ENCODE peak calls at places on chromosomes 7 and 10, in ten cellular contexts. V is Karpas-422, Y is GM23338, O is astrocyte, S is K562, Q is HCT116, L is IMR-90, H is OCI-LY7, Z is DND-41, R is hepatocyte. A is an unnamed sample.
A peak's percentile ranks its signal among the peaks of the same experiment; 100 is the strongest.

GRCh38 chr10:42850931-42851330 is 68.3 kb downstream of the BMS1 start:
- DNase-seq in V (no peak), Y (no peak), O (no peak), S (no peak), Q (no peak), L (peak; percentile 3), H (no peak), Z (no peak), R (no peak), A (no peak)

GRCh38 chr10:84842593-84842992 is 514.2 kb downstream of the CCSER2 start:
- DNase-seq in V (no peak), Y (no peak), O (no peak), S (no peak), Q (no peak), L (no peak), H (no peak), Z (no peak), R (no peak), A (no peak)

GRCh38 chr10:49539320-49539885 is 482 bp upstream of the ERCC6 start:
- DNase-seq in V (peak; percentile 67), Y (peak; percentile 41), O (peak; percentile 41), S (peak; percentile 62), Q (peak; percentile 18), L (peak; percentile 52), H (peak; percentile 21), Z (peak; percentile 22), R (peak; percentile 67), A (peak; percentile 34)

GRCh38 chr7:130270947-130271790 is 4.5 kb downstream of the CPA2 start:
- DNase-seq in V (peak; percentile 49), Y (no peak), O (no peak), S (no peak), Q (no peak), L (no peak), H (no peak), Z (no peak), R (no peak), A (no peak)

GRCh38 chr7:142645777-142646176 is 103.5 kb upstream of the PRSS1 start:
- DNase-seq in V (no peak), Y (no peak), O (no peak), S (no peak), Q (no peak), L (no peak), H (no peak), Z (no peak), R (no peak), A (peak; percentile 23)

GRCh38 chr7:2138146-2138765 is 94.5 kb downstream of the MAD1L1 start:
- DNase-seq in V (no peak), Y (no peak), O (no peak), S (no peak), Q (no peak), L (no peak), H (no peak), Z (peak; percentile 49), R (no peak), A (no peak)

GRCh38 chr7:13016633-13017324 is 329.3 kb downstream of the ARL4A start:
- DNase-seq in V (no peak), Y (peak; percentile 8), O (peak; percentile 58), S (no peak), Q (peak; percentile 71), L (peak; percentile 55), H (no peak), Z (no peak), R (peak; percentile 29), A (peak; percentile 26)

GRCh38 chr7:100008525-100008924 is 6.9 kb upstream of the ZKSCAN1 start:
- DNase-seq in V (no peak), Y (no peak), O (no peak), S (no peak), Q (no peak), L (no peak), H (no peak), Z (no peak), R (peak; percentile 53), A (no peak)

GRCh38 chr10:16787361-16787791 is 29.8 kb downstream of the RSU1 start:
- DNase-seq in V (no peak), Y (no peak), O (no peak), S (no peak), Q (no peak), L (no peak), H (no peak), Z (no peak), R (no peak), A (no peak)

GRCh38 chr7:65951837-65952578 is 30.0 kb downstream of the GUSB start:
- DNase-seq in V (no peak), Y (no peak), O (no peak), S (no peak), Q (no peak), L (no peak), H (no peak), Z (no peak), R (no peak), A (no peak)
- H3K4me2 ChIP-seq in V (no peak overlapping the region), Y (no peak overlapping the region), O (no peak overlapping the region), S (no peak overlapping the region), Q (no peak overlapping the region), L (no peak overlapping the region), H (no peak overlapping the region), Z (no peak overlapping the region), R (no peak overlapping the region), A (no peak overlapping the region)

DNA sequence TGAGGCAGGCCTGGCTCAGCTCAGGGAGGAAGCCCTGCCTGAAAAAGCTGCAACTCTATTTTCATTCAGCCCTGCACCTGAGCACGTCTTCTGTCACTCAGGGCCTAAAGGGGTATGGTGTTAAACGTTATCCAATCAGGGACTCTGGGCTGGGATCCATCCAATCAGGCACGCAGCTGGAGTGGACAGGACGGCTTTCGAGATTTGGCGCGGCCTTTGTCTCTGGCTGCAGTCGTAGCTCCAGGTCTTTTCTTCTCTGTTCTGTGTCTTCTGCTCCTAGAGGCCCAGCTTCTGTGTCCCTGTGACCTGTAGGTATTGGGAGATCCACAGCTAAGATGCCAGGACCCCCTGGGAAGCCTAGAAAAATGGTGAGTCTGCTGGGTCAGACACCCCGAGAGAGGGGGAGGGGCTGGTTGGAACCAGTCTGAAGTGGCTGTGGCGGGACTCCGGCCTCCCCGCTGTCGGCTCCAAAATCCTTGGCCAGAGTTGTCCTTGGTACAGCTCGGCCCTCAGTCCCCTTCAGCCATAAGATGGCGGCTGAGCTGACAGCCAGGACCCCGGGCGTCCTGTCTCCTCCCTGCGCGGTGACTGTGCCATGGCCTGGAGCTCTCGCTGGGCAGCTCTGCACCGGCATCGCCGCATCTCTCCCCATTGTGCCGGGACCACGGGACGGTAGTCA is 11.7 kb upstream of the ZNF680 start:
- DNase-seq in V (no peak), Y (peak; percentile 81), O (peak; percentile 61), S (no peak), Q (no peak), L (peak; percentile 38), H (no peak), Z (no peak), R (no peak), A (no peak)
- H3K4me3 ChIP-seq in V (no peak overlapping the region), Y (peak overlapping the region; percentile 64), O (peak overlapping the region; percentile 62), S (no peak overlapping the region), Q (no peak overlapping the region), L (peak overlapping the region; percentile 32), H (no peak overlapping the region), Z (no peak overlapping the region), R (no peak overlapping the region), A (no peak overlapping the region)

DNA sequence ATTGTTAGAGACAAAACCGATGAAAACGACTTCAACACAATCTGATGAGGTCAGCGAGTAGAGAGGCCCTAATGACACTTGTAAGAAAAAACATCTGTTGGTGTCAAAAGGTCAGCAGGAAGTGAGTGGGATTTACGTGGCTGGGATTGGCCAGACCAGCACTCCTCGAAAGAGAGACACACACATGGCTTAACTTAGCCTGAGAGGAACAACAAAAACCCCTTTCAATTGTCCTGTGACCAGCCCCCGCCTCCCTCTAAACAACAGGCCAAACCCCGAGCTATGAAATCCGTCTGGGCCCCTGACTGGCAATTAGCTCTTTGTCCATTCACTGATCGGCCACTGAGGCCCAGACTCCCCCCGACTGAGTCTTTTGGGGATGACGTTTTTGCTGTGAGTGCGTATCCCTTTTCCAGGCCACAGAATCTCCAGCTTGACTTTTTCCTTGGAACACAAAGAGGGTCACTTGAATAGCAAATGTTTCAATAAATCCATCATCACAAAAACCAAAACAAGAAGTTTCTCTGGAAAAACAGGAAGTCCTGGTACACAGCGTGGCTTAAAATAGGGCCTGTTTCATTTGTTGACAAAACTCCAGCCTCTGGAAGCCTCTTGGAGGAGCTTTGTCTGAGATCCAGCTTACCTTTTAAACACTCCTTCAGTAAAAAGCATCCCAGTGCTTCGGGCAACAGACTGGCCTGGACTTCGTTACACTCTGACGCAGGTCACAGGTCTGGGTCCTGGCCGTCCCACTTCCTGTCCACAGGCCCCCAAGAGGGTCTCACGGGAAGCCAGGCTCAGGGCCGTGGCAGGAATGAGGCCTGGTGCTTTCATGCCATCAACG is 103.0 kb downstream of the CTBP2 start:
- DNase-seq in V (no peak), Y (no peak), O (peak; percentile 93), S (peak; percentile 8), Q (no peak), L (peak; percentile 99), H (peak; percentile 20), Z (no peak), R (peak; percentile 57), A (peak; percentile 97)
- H4K20me1 ChIP-seq in V (peaks cover 5% of the 10 kb centered on the region), Y (peaks cover 97% of the 10 kb centered on the region), O (peaks cover 85% of the 10 kb centered on the region), S (peaks cover 19% of the 10 kb centered on the region), Q (peaks cover 5% of the 10 kb centered on the region), L (peaks cover 90% of the 10 kb centered on the region), H (no peaks in the 10 kb centered on the region), Z (peaks cover 61% of the 10 kb centered on the region), R (peaks cover 73% of the 10 kb centered on the region), A (peaks cover 97% of the 10 kb centered on the region)

GRCh38 chr10:63799511-63799910 is 278.3 kb downstream of the REEP3 start:
- DNase-seq in V (no peak), Y (no peak), O (no peak), S (no peak), Q (no peak), L (no peak), H (no peak), Z (no peak), R (no peak), A (no peak)

GRCh38 chr10:63801139-63801538 is 279.9 kb downstream of the REEP3 start:
- DNase-seq in V (no peak), Y (no peak), O (no peak), S (no peak), Q (no peak), L (no peak), H (no peak), Z (no peak), R (no peak), A (no peak)

GRCh38 chr10:63795461-63795860 is 274.3 kb downstream of the REEP3 start:
- DNase-seq in V (no peak), Y (no peak), O (no peak), S (no peak), Q (no peak), L (no peak), H (no peak), Z (no peak), R (no peak), A (no peak)

DNA sequence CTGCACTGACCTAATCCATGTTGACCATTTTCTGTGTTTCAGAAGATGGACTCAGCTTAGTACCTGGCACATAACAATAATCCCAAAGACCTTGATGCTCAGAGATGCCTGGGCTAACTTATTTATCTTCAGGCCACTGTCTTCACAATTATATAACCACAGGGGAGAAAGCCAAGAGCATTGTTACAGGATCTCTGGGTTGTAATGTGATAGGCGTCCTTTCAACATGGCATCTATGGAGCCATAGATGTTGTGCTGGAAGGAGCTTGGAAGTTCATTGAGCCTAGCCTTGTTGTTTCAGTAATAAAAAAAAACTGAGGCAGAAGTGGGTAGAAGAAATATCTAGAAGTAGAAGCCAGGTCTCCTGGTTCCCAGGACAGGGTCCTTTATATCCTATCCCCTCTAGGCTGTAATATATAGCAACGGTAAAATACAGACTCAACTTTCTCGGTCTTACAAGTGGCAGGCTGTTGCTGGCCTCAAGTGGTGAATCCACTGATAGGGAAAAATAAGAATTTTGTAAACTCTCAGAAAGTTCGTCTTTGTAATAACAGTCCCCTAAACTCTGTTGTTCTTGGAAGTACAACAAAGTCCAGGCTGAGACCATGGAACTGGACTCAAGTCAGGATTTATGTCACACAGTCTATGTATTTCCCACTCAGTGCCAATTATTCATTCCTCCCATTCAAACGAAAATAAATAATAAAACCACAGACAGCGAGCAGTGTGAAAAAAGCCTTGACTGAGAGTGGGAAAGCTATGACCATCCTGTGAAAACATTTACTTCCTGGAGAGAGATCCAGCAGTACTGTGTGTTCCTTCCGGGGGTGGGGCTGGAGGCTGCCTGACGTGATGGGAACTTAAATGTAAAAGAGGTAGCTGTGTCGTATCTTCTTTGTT is 277.6 kb downstream of the REEP3 start:
- DNase-seq in V (no peak), Y (peak; percentile 26), O (peak; percentile 99), S (no peak), Q (no peak), L (peak; percentile 78), H (no peak), Z (no peak), R (peak; percentile 58), A (no peak)
- H3K4me2 ChIP-seq in V (no peak overlapping the region), Y (peak overlapping the region; percentile 36), O (peak overlapping the region; percentile 70), S (no peak overlapping the region), Q (no peak overlapping the region), L (peak overlapping the region; percentile 9), H (no peak overlapping the region), Z (no peak overlapping the region), R (peak overlapping the region; percentile 6), A (no peak overlapping the region)

A was measured in neural progenitor cell.